ENCODE peak calls at places on chromosomes 3 and 15, in seven cellular contexts. O, E, Z, Y, K, S and H are unnamed samples.

GRCh38 chr15:45391746-45392711 is 13.7 kb upstream of the GATM start:
- DNase-seq in K (no peak), Y (peak), S (no peak), O (no peak), E (no peak), Z (no peak), H (no peak)

GRCh38 chr15:41919954-41920538 is 26.2 kb upstream of the SPTBN5 start:
- DNase-seq in Z (no peak), S (no peak), Y (no peak), E (peak), O (no peak), K (peak), H (no peak)

GRCh38 chr3:184004483-184004882 is 13.2 kb downstream of the ABCC5 start:
- DNase-seq in K (no peak), S (no peak), E (no peak), O (no peak), Z (no peak), Y (no peak), H (no peak)

GRCh38 chr15:91491131-91491950 is 362.2 kb upstream of the SLCO3A1 start:
- DNase-seq in Z (no peak), O (no peak), E (no peak), S (no peak), Y (no peak), K (peak), H (no peak)

GRCh38 chr15:27256446-27256845 is 285.5 kb downstream of the GABRG3 start:
- DNase-seq in O (no peak), Z (no peak), E (no peak), Y (no peak), K (no peak), S (no peak), H (no peak)

GRCh38 chr3:106120334-106120733 is 251.5 kb upstream of the CBLB start:
- DNase-seq in Y (no peak), Z (no peak), S (no peak), O (no peak), E (peak), K (peak), H (no peak)

GRCh38 chr15:58182460-58183163 is 44.4 kb downstream of the AQP9 start:
- DNase-seq in S (no peak), Z (peak), E (peak), Y (peak), O (no peak), K (peak), H (peak)

GRCh38 chr15:42120285-42120684 is 25.9 kb upstream of the PLA2G4D start:
- DNase-seq in Y (no peak), K (no peak), O (no peak), E (no peak), S (no peak), Z (no peak), H (no peak)

GRCh38 chr15:83446904-83447708 is at the start of gene SH3GL3:
- DNase-seq in E (peak), O (peak), Z (peak), K (peak), Y (peak), S (peak), H (peak)

GRCh38 chr3:190048831-190049541 is 71.7 kb downstream of the P3H2 start:
- DNase-seq in Y (no peak), O (no peak), E (peak), K (peak), Z (no peak), S (peak), H (no peak)

GRCh38 chr3:34882764-34883163 is 756.6 kb upstream of the ARPP21 start:
- DNase-seq in K (no peak), O (no peak), E (peak), Z (no peak), Y (no peak), S (no peak), H (no peak)

GRCh38 chr15:95929232-95929846 is 401.2 kb upstream of the NR2F2 start:
- DNase-seq in S (no peak), O (no peak), E (no peak), Z (no peak), K (no peak), Y (no peak), H (no peak)

GRCh38 chr3:65833761-65834505 is 204.8 kb downstream of the MAGI1 start:
- DNase-seq in Y (no peak), S (peak), Z (no peak), O (no peak), E (peak), K (peak), H (no peak)

GRCh38 chr3:8421267-8421666 is 80.4 kb upstream of the LMCD1 start:
- DNase-seq in O (no peak), Y (no peak), K (no peak), S (no peak), E (no peak), Z (no peak), H (no peak)

GRCh38 chr15:61025746-61026256 is 203.3 kb downstream of the RORA start:
- DNase-seq in Y (no peak), S (no peak), E (no peak), Z (no peak), O (no peak), K (no peak), H (no peak)

GRCh38 chr3:124276863-124277515 is 285.1 kb upstream of the ROPN1 start:
- DNase-seq in O (no peak), Y (no peak), S (no peak), K (no peak), E (no peak), Z (no peak), H (no peak)

GRCh38 chr3:140050977-140051957 is 116.3 kb downstream of the CLSTN2 start:
- DNase-seq in Y (peak), O (no peak), K (peak), Z (no peak), E (peak), S (no peak), H (no peak)

GRCh38 chr3:69838217-69838616 is 99.0 kb downstream of the MITF start:
- DNase-seq in Z (no peak), S (no peak), O (no peak), E (peak), K (peak), Y (no peak), H (no peak)

GRCh38 chr15:69160976-69161877 is 792 bp downstream of the GLCE start:
- DNase-seq in O (peak), K (peak), S (no peak), Y (peak), Z (peak), E (peak), H (peak)

GRCh38 chr15:47620960-47621681 is 96.2 kb upstream of the SEMA6D start:
- DNase-seq in Z (no peak), Y (no peak), E (no peak), S (no peak), K (peak), O (peak), H (no peak)

GRCh38 chr3:170307998-170308398 is 49.5 kb upstream of the SKIL start:
- DNase-seq in O (no peak), Y (no peak), K (peak), E (peak), S (no peak), Z (no peak), H (no peak)

GRCh38 chr3:170038434-170039110 is 777 bp downstream of the GPR160 start:
- DNase-seq in O (peak), S (no peak), K (no peak), Y (peak), Z (no peak), E (peak), H (no peak)